ENCODE peak calls at places on chromosomes 5 and 9, in five cellular contexts. A is NCI-H345; U is GM20000; W is stimulated activated CD8-positive, alpha-beta memory T cell treated with anti-CD3 and anti-CD28 coated beads, Interleukin-4, amount 100 ng/mL, for 4 hours; P is stimulated activated CD4-positive, alpha-beta T cell treated with anti-CD3 and anti-CD28 coated beads, Interleukin-12 subunit alpha, Interleukin-12 subunit beta, amount 100 ng/mL, for 4 hours. Y is an unnamed sample.
A peak's percentile ranks its signal among the peaks of the same experiment; 100 is the strongest.

GRCh38 chr9:28064241-28064640 is 491.0 kb upstream of the C9orf72 start:
- DNase-seq in A (no peak), U (no peak), W (no peak), P (no peak), Y (no peak)

GRCh38 chr5:132807163-132807838 is 5.8 kb upstream of the SOWAHA start:
- DNase-seq in A (no peak), U (no peak), W (no peak), P (no peak), Y (peak; percentile 40)

GRCh38 chr9:109036744-109037680 is 23.7 kb upstream of the CTNNAL1 start:
- DNase-seq in A (no peak), U (no peak), W (no peak), P (no peak), Y (no peak)

GRCh38 chr9:15272377-15272928 is 34.6 kb downstream of the TTC39B start:
- DNase-seq in A (peak; percentile 37), U (no peak), W (no peak), P (no peak), Y (no peak)

GRCh38 chr5:50593681-50594080 is 72.8 kb upstream of the PARP8 start:
- DNase-seq in A (no peak), U (no peak), W (peak; percentile 6), P (no peak), Y (no peak)

GRCh38 chr9:15231788-15232635 is 75.0 kb downstream of the TTC39B start:
- DNase-seq in A (no peak), U (peak; percentile 61), W (no peak), P (peak; percentile 10), Y (peak; percentile 32)

GRCh38 chr5:93800988-93801811 is 59.8 kb upstream of the POU5F2 start:
- DNase-seq in A (peak; percentile 37), U (peak; percentile 10), W (no peak), P (no peak), Y (peak; percentile 62)

GRCh38 chr9:125227761-125228160 is 13.4 kb downstream of the HSPA5 start:
- DNase-seq in A (no peak), U (no peak), W (no peak), P (no peak), Y (no peak)

GRCh38 chr5:53749611-53750010 is 189.2 kb downstream of the NDUFS4 start:
- DNase-seq in A (no peak), U (no peak), W (no peak), P (no peak), Y (no peak)

GRCh38 chr5:171869956-171870355 is 84.3 kb downstream of the SMIM23 start:
- DNase-seq in A (no peak), U (no peak), W (no peak), P (no peak), Y (no peak)

GRCh38 chr9:38362912-38363588 is 29.5 kb upstream of the ALDH1B1 start:
- DNase-seq in A (peak; percentile 55), U (peak; percentile 69), W (no peak), P (no peak), Y (peak; percentile 49)

GRCh38 chr5:2111569-2112105 is 228.9 kb upstream of the IRX4 start:
- DNase-seq in A (no peak), U (no peak), W (no peak), P (no peak), Y (no peak)

GRCh38 chr9:23556459-23556858 is 269.6 kb downstream of the ELAVL2 start:
- DNase-seq in A (no peak), U (no peak), W (no peak), P (no peak), Y (no peak)

GRCh38 chr5:116361171-116361967 is 213.3 kb downstream of the SEMA6A start:
- DNase-seq in A (peak; percentile 70), U (no peak), W (no peak), P (no peak), Y (no peak)

GRCh38 chr9:2230362-2230761 is 215.2 kb downstream of the SMARCA2 start:
- DNase-seq in A (no peak), U (no peak), W (no peak), P (no peak), Y (no peak)

GRCh38 chr5:177997846-177998245 is 1.8 kb upstream of the PROP1 start:
- DNase-seq in A (no peak), U (no peak), W (no peak), P (no peak), Y (no peak)

GRCh38 chr5:127425037-127425436 is 92.4 kb upstream of the PRRC1 start:
- DNase-seq in A (no peak), U (no peak), W (no peak), P (no peak), Y (no peak)

GRCh38 chr5:170357853-170358497 is 31.2 kb downstream of the KCNMB1 start:
- DNase-seq in A (no peak), U (no peak), W (no peak), P (no peak), Y (no peak)

GRCh38 chr5:38321978-38322377 is 63.6 kb downstream of the EGFLAM start:
- DNase-seq in A (no peak), U (no peak), W (no peak), P (no peak), Y (no peak)

GRCh38 chr5:39896706-39897105 is 471.9 kb upstream of the DAB2 start:
- DNase-seq in A (no peak), U (no peak), W (no peak), P (no peak), Y (no peak)

GRCh38 chr5:58754250-58754649 is 171.4 kb downstream of the RAB3C start:
- DNase-seq in A (no peak), U (no peak), W (no peak), P (no peak), Y (no peak)

GRCh38 chr5:72474117-72474915 is 32.9 kb downstream of the ZNF366 start:
- DNase-seq in A (no peak), U (peak; percentile 30), W (no peak), P (no peak), Y (no peak)

Y was measured in RPMI8226.